ENCODE peak calls at places on chromosomes 1 and 21, in four cellular contexts. One of them, this sample, is unnamed.

GRCh38 chr1:68140536-68140935 is 90.1 kb upstream of the DIRAS3 start:
- DNase-seq in right lobe of liver: no peak
- DNase-seq in transverse colon: no peak
- DNase-seq in psoas muscle: no peak
- DNase-seq in this sample: no peak

GRCh38 chr1:205373022-205373421 is 16.3 kb upstream of the KLHDC8A start:
- DNase-seq in right lobe of liver: no peak
- DNase-seq in psoas muscle: no peak
- DNase-seq in transverse colon: no peak
- DNase-seq in this sample: no peak

GRCh38 chr1:47786301-47786700 is 210.9 kb downstream of the TRABD2B start:
- DNase-seq in transverse colon: no peak
- DNase-seq in right lobe of liver: no peak
- DNase-seq in psoas muscle: no peak
- DNase-seq in this sample: no peak

GRCh38 chr1:210351496-210351895 is 22.8 kb downstream of the HHAT start:
- DNase-seq in right lobe of liver: no peak
- DNase-seq in transverse colon: no peak
- DNase-seq in psoas muscle: no peak
- DNase-seq in this sample: no peak

GRCh38 chr1:10050611-10051010 is 17.9 kb downstream of the UBE4B start:
- DNase-seq in transverse colon: no peak
- DNase-seq in psoas muscle: no peak
- DNase-seq in right lobe of liver: no peak
- DNase-seq in this sample: no peak

GRCh38 chr1:205496661-205497060 is 7.8 kb upstream of the CDK18 start:
- DNase-seq in transverse colon: no peak
- DNase-seq in right lobe of liver: no peak
- DNase-seq in psoas muscle: no peak
- DNase-seq in this sample: no peak

GRCh38 chr1:97826820-97827219 is 94.0 kb downstream of the DPYD start:
- DNase-seq in transverse colon: no peak
- DNase-seq in psoas muscle: no peak
- DNase-seq in right lobe of liver: no peak
- DNase-seq in this sample: no peak

GRCh38 chr21:17784604-17785402 is 34.4 kb downstream of the C21orf91 start:
- DNase-seq in right lobe of liver: no peak
- DNase-seq in transverse colon: peak; percentile 30
- DNase-seq in psoas muscle: no peak
- DNase-seq in this sample: no peak

GRCh38 chr1:191290441-191290840 is 812.8 kb upstream of the BRINP3 start:
- DNase-seq in transverse colon: no peak
- DNase-seq in psoas muscle: no peak
- DNase-seq in right lobe of liver: no peak
- DNase-seq in this sample: no peak

GRCh38 chr1:161021959-161022332 is 994 bp upstream of the F11R start:
- DNase-seq in psoas muscle: no peak
- DNase-seq in right lobe of liver: no peak
- DNase-seq in transverse colon: no peak
- DNase-seq in this sample: no peak

GRCh38 chr1:37797750-37798345 is 4.2 kb downstream of the MANEAL start:
- DNase-seq in right lobe of liver: no peak
- DNase-seq in transverse colon: no peak
- DNase-seq in psoas muscle: no peak
- DNase-seq in this sample: no peak

DNA sequence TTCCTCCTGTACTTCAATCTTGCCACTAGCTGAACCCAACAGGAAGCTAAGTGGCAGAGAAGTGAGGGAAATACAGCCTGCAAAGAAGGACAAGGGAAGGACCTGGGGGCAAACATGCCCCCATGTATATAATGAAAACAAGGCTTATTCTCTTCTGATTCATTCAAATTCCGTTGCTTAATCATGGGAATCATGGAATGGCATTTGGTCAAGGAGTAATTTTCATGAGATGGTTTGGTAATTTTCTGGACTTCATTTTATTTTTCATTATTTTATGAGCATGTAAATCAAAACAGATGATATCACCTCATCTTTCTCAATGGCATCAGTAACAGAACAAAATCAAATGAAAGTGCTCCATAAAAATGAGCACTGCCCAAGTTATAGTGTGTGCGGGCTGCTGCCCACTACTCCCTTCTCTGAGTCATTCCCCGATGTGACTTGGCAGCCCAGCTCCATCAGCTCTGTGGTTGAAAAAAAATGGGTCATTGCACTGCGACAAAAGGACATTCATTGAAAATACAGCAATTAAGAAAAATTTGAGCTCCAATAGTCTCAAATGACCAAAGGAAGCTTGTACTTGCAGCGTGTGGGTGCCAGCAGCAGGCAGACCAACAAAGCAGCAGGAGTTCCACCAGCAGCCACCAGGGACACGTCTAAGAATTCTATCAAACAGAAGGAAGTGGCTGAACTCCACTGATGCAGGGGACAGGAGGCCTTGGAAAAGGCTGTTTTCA is 84.3 kb upstream of the VAV3 start:
- DNase-seq in psoas muscle: peak; percentile 43
- DNase-seq in right lobe of liver: no peak
- DNase-seq in transverse colon: no peak
- DNase-seq in this sample: peak; percentile 41
- TF ChIP-seq CTCF in psoas muscle: peak; percentile 26
- TF ChIP-seq CTCF in right lobe of liver: peak; percentile 17
- TF ChIP-seq CTCF in transverse colon: peak; percentile 18
- TF ChIP-seq CTCF in this sample: peak; percentile 57

GRCh38 chr1:164648211-164649080 is 89.5 kb downstream of the PBX1 start:
- DNase-seq in right lobe of liver: no peak
- DNase-seq in psoas muscle: no peak
- DNase-seq in transverse colon: no peak
- DNase-seq in this sample: no peak

GRCh38 chr1:164645921-164646320 is 86.9 kb downstream of the PBX1 start:
- DNase-seq in transverse colon: no peak
- DNase-seq in right lobe of liver: no peak
- DNase-seq in psoas muscle: no peak
- DNase-seq in this sample: no peak

GRCh38 chr1:164649146-164649545 is 90.2 kb downstream of the PBX1 start:
- DNase-seq in psoas muscle: no peak
- DNase-seq in right lobe of liver: no peak
- DNase-seq in transverse colon: no peak
- DNase-seq in this sample: no peak

GRCh38 chr1:164644774-164645634 is 86.0 kb downstream of the PBX1 start:
- DNase-seq in right lobe of liver: no peak
- DNase-seq in transverse colon: no peak
- DNase-seq in psoas muscle: no peak
- DNase-seq in this sample: no peak

DNA sequence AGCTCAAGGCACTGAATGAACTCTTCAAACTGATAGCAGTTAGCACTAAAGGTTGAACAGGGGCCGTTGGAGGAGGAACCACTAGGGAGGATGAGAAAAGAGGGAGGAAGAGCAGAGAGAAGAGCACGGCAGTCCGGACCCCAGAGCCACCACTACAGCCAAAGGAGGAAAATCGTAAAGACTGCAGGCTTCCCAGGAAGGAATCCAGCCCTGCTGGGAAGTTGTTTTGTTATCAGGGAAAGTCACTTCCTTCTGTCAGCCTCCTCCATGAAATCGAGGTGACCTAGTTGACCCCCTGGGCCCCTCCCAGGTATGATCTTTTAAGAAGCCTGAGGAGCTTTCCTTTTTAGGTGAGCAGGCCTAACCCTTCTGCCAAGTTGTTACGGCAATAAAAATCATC is 88.2 kb downstream of the PBX1 start:
- DNase-seq in right lobe of liver: no peak
- DNase-seq in transverse colon: peak; percentile 76
- DNase-seq in psoas muscle: no peak
- DNase-seq in this sample: no peak
- H3K4me1 ChIP-seq in right lobe of liver: no peaks in the 10 kb centered on the region
- H3K4me1 ChIP-seq in transverse colon: peaks cover 60% of the 10 kb centered on the region
- H3K4me1 ChIP-seq in psoas muscle: peaks cover 78% of the 10 kb centered on the region
- H3K4me1 ChIP-seq in this sample: peaks cover 74% of the 10 kb centered on the region

GRCh38 chr21:45055861-45056260 is 18.5 kb upstream of the ADARB1 start:
- DNase-seq in transverse colon: no peak
- DNase-seq in right lobe of liver: peak; percentile 39
- DNase-seq in psoas muscle: no peak
- DNase-seq in this sample: no peak
- TF ChIP-seq CTCF in transverse colon: no peak
- TF ChIP-seq CTCF in right lobe of liver: no peak
- TF ChIP-seq CTCF in psoas muscle: no peak
- TF ChIP-seq CTCF in this sample: no peak

GRCh38 chr1:208161005-208161404 is 83.2 kb downstream of the PLXNA2 start:
- DNase-seq in right lobe of liver: no peak
- DNase-seq in psoas muscle: no peak
- DNase-seq in transverse colon: no peak
- DNase-seq in this sample: no peak

GRCh38 chr1:208158640-208159541 is 85.3 kb downstream of the PLXNA2 start:
- DNase-seq in transverse colon: peak; percentile 72
- DNase-seq in right lobe of liver: no peak
- DNase-seq in psoas muscle: no peak
- DNase-seq in this sample: no peak

GRCh38 chr1:208157769-208158168 is 86.4 kb downstream of the PLXNA2 start:
- DNase-seq in psoas muscle: no peak
- DNase-seq in transverse colon: no peak
- DNase-seq in right lobe of liver: no peak
- DNase-seq in this sample: no peak

GRCh38 chr1:208160259-208160819 is 83.8 kb downstream of the PLXNA2 start:
- DNase-seq in right lobe of liver: no peak
- DNase-seq in transverse colon: no peak
- DNase-seq in psoas muscle: peak; percentile 74
- DNase-seq in this sample: no peak

DNA sequence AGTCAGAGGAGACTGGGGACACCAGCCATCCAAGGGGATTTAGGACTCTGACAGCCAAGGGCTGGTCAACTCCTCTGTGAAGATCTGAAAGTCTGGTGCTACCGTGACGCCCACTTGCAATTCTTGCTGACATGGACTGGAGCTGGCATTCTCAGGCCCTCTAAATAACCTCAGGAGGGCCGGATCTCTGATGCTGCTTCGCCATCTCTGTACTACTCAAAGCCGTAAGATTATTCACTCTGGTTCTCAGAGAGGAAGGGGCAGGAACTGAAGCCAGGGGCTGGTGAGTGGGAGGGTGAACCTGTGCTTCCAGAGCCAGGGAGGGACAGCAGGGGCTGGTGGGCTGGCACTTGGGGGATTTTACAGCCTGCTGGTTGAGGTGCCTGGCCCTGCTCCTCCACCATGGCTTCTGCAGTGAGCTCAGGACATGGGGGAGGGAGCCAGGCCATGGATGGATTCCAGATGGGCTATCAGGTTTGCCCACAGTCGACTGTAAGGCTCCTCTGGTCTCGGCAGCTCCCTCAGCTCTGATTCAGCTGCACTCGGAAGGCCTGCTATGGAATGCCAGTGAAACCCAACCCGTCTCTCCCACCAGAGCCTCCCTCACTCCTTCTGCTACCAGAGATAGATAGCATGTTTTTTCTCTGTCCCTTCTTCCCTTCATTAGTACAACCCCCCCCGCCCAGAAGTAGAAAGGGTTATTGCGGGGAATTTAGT is 84.5 kb downstream of the PLXNA2 start:
- DNase-seq in right lobe of liver: no peak
- DNase-seq in transverse colon: no peak
- DNase-seq in psoas muscle: peak; percentile 72
- DNase-seq in this sample: no peak
- H3K4me1 ChIP-seq in right lobe of liver: no peaks in the 10 kb centered on the region
- H3K4me1 ChIP-seq in transverse colon: peaks cover 69% of the 10 kb centered on the region
- H3K4me1 ChIP-seq in psoas muscle: peaks cover 97% of the 10 kb centered on the region
- H3K4me1 ChIP-seq in this sample: peaks cover 90% of the 10 kb centered on the region

GRCh38 chr1:8866173-8866791 is 12.2 kb downstream of the ENO1 start:
- DNase-seq in psoas muscle: no peak
- DNase-seq in right lobe of liver: no peak
- DNase-seq in transverse colon: no peak
- DNase-seq in this sample: no peak
- TF ChIP-seq CTCF in psoas muscle: no peak
- TF ChIP-seq CTCF in right lobe of liver: no peak
- TF ChIP-seq CTCF in transverse colon: no peak
- TF ChIP-seq CTCF in this sample: no peak

DNA sequence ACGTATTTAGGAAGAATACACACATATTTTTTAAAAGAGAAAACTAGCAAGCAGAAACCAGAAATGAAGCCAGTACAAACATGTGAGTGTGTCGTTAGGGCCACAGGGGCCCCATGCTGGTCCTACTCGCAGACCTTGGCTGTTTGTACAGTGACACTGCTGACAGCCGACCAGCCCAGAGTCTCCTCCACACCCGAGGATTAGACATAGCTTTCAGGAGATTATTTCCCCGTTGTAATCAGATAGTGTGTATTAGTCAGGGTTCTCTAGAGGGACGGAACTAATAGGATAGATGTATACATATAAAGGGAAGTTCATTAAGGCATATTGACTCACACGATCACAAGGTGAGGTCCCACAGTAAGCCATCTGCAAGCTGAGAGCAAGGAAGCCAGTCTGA is 51.1 kb downstream of the DIP2A start:
- DNase-seq in transverse colon: peak; percentile 49
- DNase-seq in psoas muscle: no peak
- DNase-seq in right lobe of liver: peak; percentile 69
- DNase-seq in this sample: no peak
- H3K4me1 ChIP-seq in transverse colon: no peaks in the 10 kb centered on the region
- H3K4me1 ChIP-seq in psoas muscle: peaks cover under 1% of the 10 kb centered on the region
- H3K4me1 ChIP-seq in right lobe of liver: no peaks in the 10 kb centered on the region
- H3K4me1 ChIP-seq in this sample: peaks cover 3% of the 10 kb centered on the region

GRCh38 chr1:108817811-108818210 is 39.1 kb downstream of the AKNAD1 start:
- DNase-seq in transverse colon: no peak
- DNase-seq in right lobe of liver: no peak
- DNase-seq in psoas muscle: no peak
- DNase-seq in this sample: no peak
- TF ChIP-seq CTCF in transverse colon: no peak
- TF ChIP-seq CTCF in right lobe of liver: no peak
- TF ChIP-seq CTCF in psoas muscle: no peak
- TF ChIP-seq CTCF in this sample: no peak